ENCODE peak calls at places on chromosome 2, in ten cellular contexts. Y is heart right ventricle; V is vagina; H is A549; U is H9; A is CD8-positive, alpha-beta T cell; Q is hepatocyte; R is cardiac muscle cell; T is uterus; D is right cardiac atrium. B is an unnamed sample.

GRCh38 chr2:22634167-22634566 is 750.8 kb upstream of the KLHL29 start:
- DNase-seq in T (no peak), H (no peak), D (no peak), V (no peak), A (no peak), U (no peak), R (no peak), Q (no peak), Y (no peak), B (no peak)

GRCh38 chr2:55165567-55165966 is 66.5 kb downstream of the CLHC1 start:
- DNase-seq in H (no peak), D (no peak), V (no peak), Q (peak; percentile 49), A (no peak), R (no peak), Y (no peak), T (no peak), U (no peak), B (no peak)

GRCh38 chr2:57894353-57894752 is 152.3 kb upstream of the VRK2 start:
- DNase-seq in R (no peak), A (no peak), V (no peak), T (no peak), Y (no peak), Q (no peak), U (no peak), H (no peak), D (no peak), B (no peak)

GRCh38 chr2:124088621-124089020 is 63.5 kb downstream of the CNTNAP5 start:
- DNase-seq in D (no peak), Q (peak; percentile 15), Y (no peak), U (no peak), H (no peak), R (peak; percentile 58), V (no peak), A (no peak), T (no peak), B (no peak)

GRCh38 chr2:3282056-3282998 is 95.3 kb downstream of the EIPR1 start:
- DNase-seq in T (no peak), V (no peak), U (peak; percentile 24), Y (peak; percentile 42), R (peak; percentile 29), Q (no peak), D (peak; percentile 31), H (no peak), A (no peak), B (peak; percentile 5)

GRCh38 chr2:20035961-20036666 is 15.3 kb downstream of the LAPTM4A start:
- DNase-seq in R (peak; percentile 57), Y (no peak), H (no peak), T (no peak), V (no peak), Q (no peak), D (no peak), A (no peak), U (no peak), B (no peak)

GRCh38 chr2:23563673-23564617 is 179.0 kb downstream of the KLHL29 start:
- DNase-seq in U (peak; percentile 53), D (peak; percentile 78), A (no peak), R (no peak), Q (no peak), V (no peak), Y (no peak), H (no peak), T (no peak), B (peak; percentile 85)

GRCh38 chr2:98805412-98806265 is 74.7 kb upstream of the MGAT4A start:
- DNase-seq in Y (peak; percentile 26), Q (peak; percentile 46), A (no peak), D (no peak), U (no peak), R (no peak), V (no peak), T (no peak), H (no peak), B (peak; percentile 54)

GRCh38 chr2:144996225-144996795 is 476.4 kb upstream of the ZEB2 start:
- DNase-seq in A (no peak), V (no peak), R (no peak), T (no peak), H (no peak), Y (no peak), U (no peak), Q (no peak), D (no peak), B (no peak)

GRCh38 chr2:172921538-172922236 is 154.0 kb upstream of the MAP3K20 start:
- DNase-seq in T (no peak), Y (no peak), U (no peak), H (no peak), Q (peak; percentile 54), V (no peak), D (no peak), A (no peak), R (no peak), B (no peak)

GRCh38 chr2:11344956-11345671 is 678 bp upstream of the ROCK2 start:
- DNase-seq in D (peak; percentile 70), R (no peak), Y (peak; percentile 63), T (peak; percentile 89), Q (peak; percentile 85), H (peak; percentile 52), A (no peak), V (no peak), U (no peak), B (peak; percentile 87)

GRCh38 chr2:80499095-80499494 is 194.5 kb upstream of the LRRTM1 start:
- DNase-seq in R (peak; percentile 75), D (peak; percentile 24), H (no peak), V (no peak), Q (peak; percentile 73), U (no peak), Y (peak; percentile 51), T (no peak), A (no peak), B (no peak)

GRCh38 chr2:226179010-226179409 is 620.6 kb downstream of the IRS1 start:
- DNase-seq in Y (no peak), R (no peak), V (no peak), H (no peak), D (no peak), T (no peak), U (no peak), Q (no peak), A (no peak), B (no peak)

GRCh38 chr2:123095219-123095618 is 929.9 kb upstream of the CNTNAP5 start:
- DNase-seq in H (no peak), Q (no peak), V (no peak), A (no peak), U (no peak), T (no peak), R (no peak), Y (no peak), D (no peak), B (no peak)

GRCh38 chr2:70301344-70302194 is at the start of gene FAM136A:
- DNase-seq in H (peak; percentile 78), V (no peak), U (peak; percentile 93), Q (peak; percentile 95), D (peak; percentile 88), A (peak; percentile 86), R (peak; percentile 94), T (peak; percentile 78), Y (peak; percentile 81), B (peak; percentile 74)

GRCh38 chr2:136207030-136207623 is 89.2 kb upstream of the CXCR4 start:
- DNase-seq in A (no peak), H (no peak), D (no peak), Q (no peak), T (no peak), Y (no peak), V (no peak), R (no peak), U (no peak), B (peak; percentile 67)

GRCh38 chr2:184597571-184597980 is 753 bp upstream of the ZNF804A start:
- DNase-seq in T (no peak), R (peak; percentile 24), U (peak; percentile 53), D (no peak), A (no peak), H (no peak), Y (no peak), Q (peak; percentile 47), V (no peak), B (peak; percentile 21)

GRCh38 chr2:222364280-222364895 is 60.0 kb upstream of the SGPP2 start:
- DNase-seq in U (no peak), Y (no peak), D (no peak), H (no peak), V (no peak), R (no peak), Q (no peak), A (no peak), T (no peak), B (no peak)

GRCh38 chr2:239193925-239194687 is 206.7 kb downstream of the HDAC4 start:
- DNase-seq in U (peak; percentile 34), T (peak; percentile 30), A (no peak), V (peak; percentile 64), Q (no peak), H (no peak), Y (peak; percentile 2), D (no peak), R (no peak), B (peak; percentile 13)
- H3K4me1 ChIP-seq in U (no peaks in the 10 kb centered on the region), T (no peaks in the 10 kb centered on the region), A (no peaks in the 10 kb centered on the region), V (peaks cover under 1% of the 10 kb centered on the region), Q (no peaks in the 10 kb centered on the region), H (no peaks in the 10 kb centered on the region), Y (no peaks in the 10 kb centered on the region), D (peaks cover 2% of the 10 kb centered on the region), R (no peaks in the 10 kb centered on the region), B (peaks cover 2% of the 10 kb centered on the region)

GRCh38 chr2:177763532-177764265 is 308.9 kb downstream of the PDE11A start:
- DNase-seq in U (peak; percentile 90), Y (peak; percentile 74), T (peak; percentile 72), A (peak; percentile 76), H (peak; percentile 45), R (peak; percentile 89), D (peak; percentile 76), V (no peak), Q (peak; percentile 89), B (peak; percentile 77)
- H3K4me1 ChIP-seq in U (no peaks in the 10 kb centered on the region), Y (peaks cover 9% of the 10 kb centered on the region), T (no peaks in the 10 kb centered on the region), A (peaks cover 5% of the 10 kb centered on the region), H (peaks cover 3% of the 10 kb centered on the region), R (peaks cover 13% of the 10 kb centered on the region), D (no peaks in the 10 kb centered on the region), V (no peaks in the 10 kb centered on the region), Q (no peaks in the 10 kb centered on the region), B (peaks cover 5% of the 10 kb centered on the region)

GRCh38 chr2:159153463-159153862 is 133.0 kb downstream of the WDSUB1 start:
- DNase-seq in A (no peak), Q (no peak), H (no peak), R (no peak), T (no peak), V (no peak), Y (no peak), U (no peak), D (no peak), B (no peak)
- H3K4me1 ChIP-seq in A (peaks cover 20% of the 10 kb centered on the region), Q (peaks cover 51% of the 10 kb centered on the region), H (no peaks in the 10 kb centered on the region), R (peaks cover 7% of the 10 kb centered on the region), T (no peaks in the 10 kb centered on the region), V (peaks cover 66% of the 10 kb centered on the region), Y (peaks cover 61% of the 10 kb centered on the region), U (no peaks in the 10 kb centered on the region), D (peaks cover 15% of the 10 kb centered on the region), B (no peaks in the 10 kb centered on the region)

GRCh38 chr2:163200726-163201125 is 362.2 kb upstream of the KCNH7 start:
- DNase-seq in Q (no peak), A (no peak), D (no peak), V (no peak), Y (no peak), U (no peak), H (no peak), T (no peak), R (no peak), B (no peak)

GRCh38 chr2:163207706-163208370 is 369.3 kb upstream of the KCNH7 start:
- DNase-seq in U (no peak), Y (no peak), V (no peak), D (no peak), Q (no peak), R (no peak), H (no peak), A (no peak), T (no peak), B (no peak)

GRCh38 chr2:163210430-163210918 is 371.9 kb upstream of the KCNH7 start:
- DNase-seq in Y (no peak), H (no peak), A (no peak), V (no peak), R (no peak), Q (no peak), U (no peak), D (no peak), T (no peak), B (no peak)

GRCh38 chr2:163205696-163206267 is 367.2 kb upstream of the KCNH7 start:
- DNase-seq in U (no peak), Y (no peak), V (no peak), D (no peak), Q (no peak), R (no peak), H (no peak), T (no peak), A (no peak), B (no peak)
- H3K4me1 ChIP-seq in U (no peaks in the 10 kb centered on the region), Y (no peaks in the 10 kb centered on the region), V (no peaks in the 10 kb centered on the region), D (no peaks in the 10 kb centered on the region), Q (no peaks in the 10 kb centered on the region), R (no peaks in the 10 kb centered on the region), H (peaks cover 13% of the 10 kb centered on the region), T (no peaks in the 10 kb centered on the region), A (no peaks in the 10 kb centered on the region), B (no peaks in the 10 kb centered on the region)